ENCODE peak calls at places on chromosomes 13 and 19, in nine cellular contexts. M is CD8-positive, alpha-beta memory T cell; A is effector memory CD4-positive, alpha-beta T cell; V is lung; T is HAP-1; R is cardiac muscle cell; Y is hepatocyte; N is pancreas; K is H9. E is an unnamed sample. For H3K9me3, the result is how much of the 10 kb centered on the place peaks cover.

GRCh38 chr13:100506154-100506553 is 82.4 kb downstream of the GGACT start:
- DNase-seq in V (no peak), T (no peak), K (no peak), A (no peak), Y (no peak), M (no peak), N (no peak), R (no peak), E (no peak)

GRCh38 chr19:16571689-16572331 is 405 bp downstream of the SLC35E1 start:
- DNase-seq in K (no peak), A (no peak), V (no peak), R (peak), T (peak), M (no peak), Y (peak), N (no peak), E (no peak)

GRCh38 chr13:75369986-75370385 is 112.0 kb downstream of the TBC1D4 start:
- DNase-seq in T (no peak), K (no peak), Y (no peak), V (no peak), R (no peak), N (no peak), M (no peak), A (no peak), E (no peak)

GRCh38 chr13:113655358-113656014 is 2.5 kb downstream of the ATP4B start:
- DNase-seq in A (no peak), Y (no peak), M (no peak), N (peak), K (no peak), V (no peak), T (no peak), R (no peak), E (no peak)

GRCh38 chr13:107851670-107852460 is 363.5 kb downstream of the LIG4 start:
- DNase-seq in N (no peak), T (no peak), M (no peak), Y (no peak), V (no peak), A (no peak), K (no peak), R (no peak), E (no peak)

GRCh38 chr19:38650180-38650775 is 2.8 kb downstream of the ACTN4 start:
- DNase-seq in R (no peak), M (no peak), Y (peak), V (no peak), T (no peak), A (no peak), K (no peak), N (no peak), E (no peak)

GRCh38 chr19:2038284-2039081 is 12.6 kb downstream of the MKNK2 start:
- DNase-seq in T (no peak), V (no peak), R (no peak), K (peak), M (no peak), A (no peak), N (peak), Y (peak), E (no peak)

GRCh38 chr13:38262211-38262610 is 87.4 kb upstream of the UFM1 start:
- DNase-seq in M (no peak), R (peak), A (no peak), K (no peak), V (no peak), T (no peak), N (no peak), Y (no peak), E (no peak)

GRCh38 chr19:2150794-2151338 is 500 bp downstream of the AP3D1 start:
- DNase-seq in A (no peak), R (no peak), M (peak), T (no peak), K (no peak), Y (peak), V (peak), N (peak), E (no peak)

GRCh38 chr13:110124201-110124600 is 182.8 kb downstream of the COL4A1 start:
- DNase-seq in A (no peak), Y (no peak), R (no peak), K (no peak), V (no peak), N (no peak), T (no peak), M (no peak), E (no peak)

GRCh38 chr19:1082165-1082927 is 12.8 kb downstream of the POLR2E start:
- DNase-seq in V (peak), K (peak), N (peak), Y (peak), T (peak), R (no peak), M (peak), A (peak), E (peak)

GRCh38 chr13:25300861-25301346 is 521 bp upstream of the NUP58 start:
- DNase-seq in Y (no peak), T (no peak), K (peak), R (peak), V (peak), M (no peak), A (peak), N (peak), E (no peak)

GRCh38 chr13:65679240-65679639 is 1550.9 kb downstream of the PCDH9 start:
- DNase-seq in Y (no peak), M (no peak), R (peak), K (no peak), T (no peak), A (no peak), N (no peak), V (no peak), E (no peak)

GRCh38 chr19:3389876-3390361 is 23.5 kb downstream of the NFIC start:
- DNase-seq in A (no peak), R (no peak), Y (no peak), K (peak), M (no peak), N (peak), V (no peak), T (no peak), E (no peak)

GRCh38 chr19:46328079-46328478 is 18.8 kb upstream of the PPP5C start:
- DNase-seq in R (no peak), K (no peak), A (no peak), T (no peak), Y (no peak), M (no peak), V (no peak), N (no peak), E (no peak)
- H3K9me3 ChIP-seq in R (under half), K (under half), A (under half), T (under half), Y (under half), M (under half), V (under half), N (under half), E (under half)

GRCh38 chr19:58150328-58150921 is at the start of gene ZNF329:
- DNase-seq in A (peak), N (peak), K (peak), Y (peak), V (peak), T (no peak), M (peak), R (peak), E (peak)
- H3K9me3 ChIP-seq in A (under half), N (under half), K (under half), Y (under half), V (under half), T (under half), M (under half), R (under half), E (under half)

GRCh38 chr13:19088416-19088815 is 93.2 kb downstream of the TUBA3C start:
- DNase-seq in K (no peak), R (no peak), Y (no peak), M (no peak), A (no peak), V (peak), N (no peak), T (no peak), E (no peak)
- H3K9me3 ChIP-seq in K (half or more), R (under half), Y (under half), M (under half), A (under half), V (under half), N (under half), T (under half), E (under half)

DNA sequence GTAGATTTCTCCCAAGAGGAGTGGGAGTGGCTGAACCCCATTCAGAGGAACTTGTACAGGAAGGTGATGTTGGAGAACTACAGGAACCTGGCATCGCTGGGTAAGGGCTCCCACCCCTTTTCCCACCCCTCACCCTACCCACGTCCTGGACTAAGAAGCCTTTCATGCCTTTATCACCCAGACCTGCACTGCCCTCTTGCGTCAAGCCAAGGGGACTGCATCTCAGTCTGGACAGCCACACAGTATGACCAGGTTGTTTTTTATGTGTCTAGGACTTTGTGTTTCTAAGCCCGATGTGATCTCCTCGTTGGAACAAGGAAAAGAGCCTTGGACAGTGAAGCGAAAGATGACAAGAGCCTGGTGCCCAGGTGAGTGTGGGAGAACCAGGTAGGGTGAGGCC is 8.8 kb downstream of the ZFP28 start:
- DNase-seq in K (peak), Y (no peak), A (no peak), T (no peak), N (no peak), V (no peak), M (no peak), R (no peak), E (no peak)
- H3K9me3 ChIP-seq in K (under half), Y (under half), A (under half), T (under half), N (under half), V (under half), M (under half), R (under half), E (under half)

GRCh38 chr19:52370341-52370710 is 603 bp downstream of the ZNF880 start:
- DNase-seq in N (no peak), K (no peak), Y (no peak), A (no peak), V (no peak), T (no peak), M (no peak), R (no peak), E (no peak)
- H3K9me3 ChIP-seq in N (under half), K (under half), Y (under half), A (under half), V (under half), T (under half), M (under half), R (under half), E (under half)

GRCh38 chr19:6599866-6600454 is 9.0 kb upstream of the CD70 start:
- DNase-seq in K (no peak), N (no peak), T (no peak), Y (no peak), V (no peak), A (no peak), M (no peak), R (no peak), E (no peak)
- H3K9me3 ChIP-seq in K (under half), N (under half), T (under half), Y (under half), V (under half), A (under half), M (under half), R (under half), E (under half)

GRCh38 chr13:76414320-76414719 is 471.9 kb downstream of the KCTD12 start:
- DNase-seq in V (no peak), A (no peak), M (no peak), N (no peak), T (no peak), R (peak), K (no peak), Y (no peak), E (no peak)
- H3K9me3 ChIP-seq in V (under half), A (under half), M (under half), N (under half), T (under half), R (under half), K (under half), Y (under half), E (under half)

GRCh38 chr19:58218899-58219298 is 9.8 kb upstream of the ZNF544 start:
- DNase-seq in K (peak), R (peak), M (peak), N (no peak), A (peak), Y (no peak), T (peak), V (no peak), E (peak)

GRCh38 chr19:58212336-58213074 is 16.2 kb upstream of the ZNF544 start:
- DNase-seq in Y (no peak), K (no peak), A (no peak), R (no peak), N (no peak), M (no peak), V (no peak), T (no peak), E (no peak)

GRCh38 chr19:58213075-58213369 is 15.7 kb upstream of the ZNF544 start:
- DNase-seq in R (no peak), M (no peak), A (no peak), T (no peak), K (no peak), Y (no peak), N (no peak), V (no peak), E (no peak)

GRCh38 chr19:58217607-58218391 is 10.9 kb upstream of the ZNF544 start:
- DNase-seq in M (no peak), K (no peak), R (no peak), T (no peak), Y (no peak), N (no peak), V (no peak), A (no peak), E (no peak)

GRCh38 chr19:58217069-58217481 is 11.6 kb upstream of the ZNF544 start:
- DNase-seq in V (no peak), M (no peak), Y (no peak), T (no peak), K (peak), R (no peak), A (no peak), N (no peak), E (no peak)
- H3K9me3 ChIP-seq in V (under half), M (half or more), Y (under half), T (under half), K (under half), R (under half), A (under half), N (under half), E (under half)

GRCh38 chr19:37165635-37166034 is 6.9 kb downstream of the ZNF585A start:
- DNase-seq in M (no peak), T (no peak), N (no peak), Y (no peak), R (no peak), V (no peak), K (no peak), A (no peak), E (no peak)
- H3K9me3 ChIP-seq in M (under half), T (under half), N (under half), Y (under half), R (under half), V (under half), K (under half), A (under half), E (under half)

DNA sequence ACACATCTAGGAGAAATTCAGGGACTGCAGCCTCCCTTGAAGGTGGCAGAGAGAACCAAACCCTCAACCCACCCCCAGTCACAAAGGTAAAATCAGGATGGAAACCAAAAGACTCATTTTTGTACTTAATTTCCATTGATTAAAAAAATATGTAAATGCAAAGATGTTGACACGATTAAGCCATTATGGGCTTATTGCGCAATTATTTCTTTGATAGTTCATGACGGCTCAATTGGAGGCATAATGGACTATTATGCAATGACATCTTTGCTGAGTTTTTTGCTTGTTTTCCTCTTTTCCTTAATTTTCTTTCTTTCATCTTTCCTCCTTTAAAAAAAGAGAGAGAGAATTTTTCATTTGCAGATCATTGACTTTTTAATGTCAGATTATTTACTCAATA is 482.2 kb upstream of the TSHZ3 start:
- DNase-seq in A (no peak), V (no peak), M (no peak), T (no peak), N (no peak), K (no peak), Y (no peak), R (no peak), E (no peak)
- H3K9me3 ChIP-seq in A (under half), V (under half), M (under half), T (under half), N (under half), K (under half), Y (under half), R (under half), E (under half)